ENCODE peak calls at places on chromosomes 12 and 14, in seven cellular contexts. I is pancreas; V is cardiac muscle cell; G is Peyer's patch; X is psoas muscle; R is WERI-Rb-1; O is CD8-positive, alpha-beta T cell. E is an unnamed sample. For H3K27me3 and H3K9me3, the result is how much of the 10 kb centered on the place peaks cover.

GRCh38 chr14:77646907-77647306 is 30.5 kb upstream of the SPTLC2 start:
- DNase-seq in I (no peak), V (no peak), G (no peak), X (no peak), R (no peak), O (no peak), E (no peak)

GRCh38 chr14:85195872-85196477 is 334.0 kb upstream of the FLRT2 start:
- DNase-seq in I (no peak), V (no peak), G (no peak), X (no peak), R (no peak), O (no peak), E (no peak)

GRCh38 chr12:4112734-4113396 is 160.7 kb upstream of the CCND2 start:
- DNase-seq in I (no peak), V (no peak), G (no peak), X (no peak), R (no peak), O (no peak), E (no peak)

GRCh38 chr12:101819467-101819866 is 11.3 kb downstream of the GNPTAB start:
- DNase-seq in I (no peak), V (no peak), G (no peak), X (no peak), R (no peak), O (no peak), E (no peak)

GRCh38 chr12:106133136-106134087 is 5.3 kb downstream of the NUAK1 start:
- DNase-seq in I (no peak), V (no peak), G (no peak), X (no peak), R (no peak), O (no peak), E (peak)

GRCh38 chr12:113366827-113367226 is 8.4 kb downstream of the PLBD2 start:
- DNase-seq in I (no peak), V (peak), G (no peak), X (no peak), R (no peak), O (no peak), E (no peak)

GRCh38 chr14:67576216-67576615 is 23.9 kb downstream of the PIGH start:
- DNase-seq in I (no peak), V (no peak), G (no peak), X (no peak), R (no peak), O (no peak), E (no peak)

GRCh38 chr14:99345472-99345871 is 73.5 kb upstream of the BCL11B start:
- DNase-seq in I (no peak), V (no peak), G (no peak), X (no peak), R (no peak), O (no peak), E (no peak)

GRCh38 chr14:22084393-22085281 is 411.0 kb upstream of the OR4E1 start:
- DNase-seq in I (no peak), V (peak), G (no peak), X (no peak), R (peak), O (no peak), E (no peak)

GRCh38 chr12:113333111-113333750 is 1.7 kb downstream of the SLC8B1 start:
- DNase-seq in I (no peak), V (no peak), G (no peak), X (no peak), R (no peak), O (no peak), E (no peak)

GRCh38 chr12:92065018-92065499 is 80.6 kb downstream of the BTG1 start:
- DNase-seq in I (peak), V (no peak), G (no peak), X (no peak), R (no peak), O (no peak), E (no peak)
- TF ChIP-seq CTCF in I (no peak), V (no peak), G (no peak), X (no peak), R (no peak), O (no peak), E (no peak)

DNA sequence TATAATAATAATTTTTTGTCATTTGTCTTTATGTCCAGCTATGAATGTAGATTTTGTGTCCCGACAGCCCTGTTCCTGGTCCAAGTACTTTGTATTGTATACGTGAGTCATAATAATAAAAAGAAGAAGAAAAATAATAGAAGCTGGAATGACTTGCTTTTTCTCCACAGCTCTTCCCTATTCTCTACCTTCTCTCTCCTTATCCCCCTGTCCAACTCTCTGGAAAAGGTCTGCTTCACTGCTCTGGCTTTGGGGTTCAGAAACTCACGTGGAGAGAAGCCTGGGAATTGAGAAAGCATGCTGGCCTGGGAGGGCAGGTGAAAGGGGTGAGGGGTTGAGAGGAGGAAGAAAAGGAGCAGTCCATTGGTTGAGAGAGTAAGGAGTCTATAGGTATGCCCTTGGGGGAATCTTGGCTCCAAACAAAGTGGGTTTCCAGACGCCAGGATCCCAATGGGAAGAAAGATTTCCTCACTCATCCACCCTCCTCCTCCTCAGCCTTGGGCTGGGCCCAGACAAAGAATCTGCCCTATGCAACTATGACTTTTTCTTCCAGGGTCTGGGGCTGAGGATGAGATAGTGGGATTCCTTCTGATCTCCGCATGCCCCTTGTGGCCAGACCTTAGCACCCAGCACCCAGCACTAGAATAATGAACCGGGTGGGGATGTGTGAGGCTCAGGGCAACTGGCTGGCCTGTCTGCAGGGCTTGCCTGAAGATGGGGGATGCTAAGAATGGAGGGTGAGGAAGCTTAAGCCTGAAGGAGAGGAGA is 4.0 kb downstream of the HOXC8 start:
- DNase-seq in I (no peak), V (no peak), G (no peak), X (peak), R (no peak), O (no peak), E (no peak)
- H3K27me3 ChIP-seq in I (under half), V (half or more), G (under half), X (under half), R (under half), O (half or more), E (under half)

DNA sequence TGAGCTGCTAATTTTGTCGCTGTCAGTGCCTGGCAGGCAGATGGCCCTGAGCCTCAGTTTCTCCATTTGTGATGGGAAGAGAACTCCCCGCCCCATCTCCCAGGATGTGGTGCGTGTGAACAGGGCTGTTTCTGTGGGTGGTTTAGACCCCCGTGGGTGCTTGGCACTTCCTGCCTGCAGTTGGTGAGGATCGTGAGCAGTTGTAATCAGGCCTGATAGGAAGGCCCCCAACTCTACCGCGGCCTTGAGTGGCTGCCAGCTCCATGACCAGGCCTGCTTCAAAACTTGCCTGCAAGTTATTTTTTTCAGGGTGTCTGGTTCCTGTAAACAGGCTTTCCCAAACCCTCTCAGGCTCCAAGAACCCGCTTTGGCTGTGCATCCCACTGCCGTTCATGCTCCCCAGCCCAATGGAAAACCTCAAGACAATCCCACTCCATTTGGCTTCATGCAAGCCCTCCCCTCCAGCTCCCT is 138.4 kb downstream of the ZFP36L1 start:
- DNase-seq in I (peak), V (no peak), G (no peak), X (no peak), R (no peak), O (no peak), E (no peak)
- H3K9me3 ChIP-seq in I (under half), V (under half), G (under half), X (under half), R (under half), O (under half), E (under half)

GRCh38 chr12:54489857-54490256 is 7.7 kb upstream of the NCKAP1L start:
- DNase-seq in I (no peak), V (no peak), G (no peak), X (no peak), R (peak), O (no peak), E (no peak)
- TF ChIP-seq CTCF in I (no peak), V (no peak), G (no peak), X (no peak), R (no peak), O (no peak), E (no peak)

DNA sequence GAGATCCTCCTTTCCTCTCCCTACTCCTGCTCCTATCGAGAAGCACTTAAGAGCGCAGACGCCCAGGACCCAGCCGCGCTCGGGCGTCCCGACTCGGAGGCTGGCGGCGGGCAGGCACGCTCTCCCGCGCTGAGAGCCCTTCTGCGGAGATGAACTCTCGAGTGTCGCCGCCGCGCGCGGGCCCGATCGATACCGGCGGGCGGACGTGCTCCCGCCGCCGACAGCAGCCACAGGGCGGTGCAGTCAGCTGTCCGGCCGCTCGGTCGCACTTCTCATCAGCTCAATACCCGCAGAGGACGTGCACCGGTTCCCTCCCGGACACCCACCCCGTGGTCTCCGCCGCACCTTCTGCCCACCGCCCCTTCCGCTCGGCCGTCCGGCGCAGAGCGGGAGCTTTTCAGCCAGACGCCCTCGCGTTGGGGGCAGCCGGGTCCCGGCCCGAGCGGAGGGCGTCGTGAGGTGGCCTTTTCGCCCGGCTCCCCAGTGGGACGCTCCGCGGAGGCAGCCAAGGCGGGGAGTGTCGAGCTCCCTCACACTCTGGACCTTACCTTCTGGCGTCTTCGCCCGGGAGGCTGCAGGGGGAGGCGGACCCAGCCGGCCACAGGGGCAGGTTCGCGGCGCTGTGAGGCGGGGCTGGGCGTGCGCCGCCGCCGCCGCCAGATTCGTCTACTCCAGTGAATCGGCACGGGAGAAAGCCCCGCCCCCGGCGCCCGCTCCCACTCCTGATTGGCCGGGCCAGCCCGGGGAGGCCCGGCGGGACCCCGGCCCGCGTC is 421 bp upstream of the INSM2 start:
- DNase-seq in I (peak), V (peak), G (peak), X (peak), R (peak), O (peak), E (peak)
- H3K27me3 ChIP-seq in I (under half), V (half or more), G (under half), X (under half), R (under half), O (under half), E (under half)

E was measured in Caco-2.